ENCODE peak calls at places on chromosomes 2 and 18, in six cellular contexts. U, W, T, G, A and D are unnamed samples. For H3K4me1 and H3K27me3, the result is how much of the 10 kb centered on the place peaks cover.

GRCh38 chr2:219663116-219663762 is 35.8 kb downstream of the SLC4A3 start:
- DNase-seq in U (no peak), W (peak), T (no peak), G (no peak), A (no peak), D (no peak)

GRCh38 chr2:48482774-48483173 is 47.2 kb upstream of the STON1 start:
- DNase-seq in U (peak), W (no peak), T (no peak), G (no peak), A (no peak), D (no peak)

GRCh38 chr18:59379772-59380530 is 20.9 kb upstream of the LMAN1 start:
- DNase-seq in U (peak), W (no peak), T (no peak), G (no peak), A (peak), D (no peak)

GRCh38 chr2:92326-92725 is 46.0 kb upstream of the FAM110C start:
- DNase-seq in U (no peak), W (no peak), T (no peak), G (no peak), A (no peak), D (no peak)

GRCh38 chr18:71784777-71785176 is 759.4 kb downstream of the CBLN2 start:
- DNase-seq in U (no peak), W (no peak), T (no peak), G (no peak), A (no peak), D (peak)

GRCh38 chr18:74513149-74513882 is 17.2 kb downstream of the CNDP2 start:
- DNase-seq in U (no peak), W (peak), T (no peak), G (no peak), A (no peak), D (no peak)

GRCh38 chr18:48866028-48866733 is 84.6 kb downstream of the SMAD7 start:
- DNase-seq in U (peak), W (no peak), T (peak), G (no peak), A (peak), D (no peak)

GRCh38 chr2:207333599-207334308 is 168.0 kb upstream of the KLF7 start:
- DNase-seq in U (peak), W (no peak), T (peak), G (no peak), A (peak), D (no peak)

GRCh38 chr2:47193607-47194006 is 38.5 kb upstream of the STPG4 start:
- DNase-seq in U (no peak), W (no peak), T (peak), G (no peak), A (no peak), D (no peak)

GRCh38 chr2:2704380-2705093 is 373.5 kb upstream of the MYT1L start:
- DNase-seq in U (no peak), W (no peak), T (no peak), G (no peak), A (no peak), D (no peak)

GRCh38 chr2:197675711-197676188 is 363 bp upstream of the RFTN2 start:
- DNase-seq in U (peak), W (peak), T (peak), G (no peak), A (peak), D (no peak)

GRCh38 chr2:231664727-231665126 is 43.6 kb upstream of the PTMA start:
- DNase-seq in U (no peak), W (no peak), T (no peak), G (no peak), A (no peak), D (no peak)

GRCh38 chr2:62412347-62412742 is 93.7 kb downstream of the TMEM17 start:
- DNase-seq in U (no peak), W (no peak), T (no peak), G (no peak), A (peak), D (peak)

GRCh38 chr2:61647044-61647443 is 108.9 kb upstream of the XPO1 start:
- DNase-seq in U (no peak), W (no peak), T (no peak), G (no peak), A (peak), D (no peak)

GRCh38 chr2:86392873-86393272 is 48.3 kb upstream of the KDM3A start:
- DNase-seq in U (no peak), W (no peak), T (no peak), G (no peak), A (no peak), D (no peak)

GRCh38 chr2:81481242-81481993 is 1176.9 kb upstream of the LRRTM1 start:
- DNase-seq in U (no peak), W (peak), T (no peak), G (no peak), A (no peak), D (no peak)

GRCh38 chr2:197136452-197136851 is 174.1 kb downstream of the ANKRD44 start:
- DNase-seq in U (peak), W (no peak), T (peak), G (no peak), A (no peak), D (no peak)

GRCh38 chr2:18749912-18750526 is 160.7 kb upstream of the NT5C1B start:
- DNase-seq in U (peak), W (no peak), T (peak), G (peak), A (peak), D (peak)

GRCh38 chr18:22170421-22171262 is 1.3 kb downstream of the GATA6 start:
- DNase-seq in U (peak), W (peak), T (peak), G (no peak), A (peak), D (no peak)

GRCh38 chr18:44725300-44726096 is 44.8 kb downstream of the SETBP1 start:
- DNase-seq in U (peak), W (no peak), T (peak), G (no peak), A (peak), D (peak)

GRCh38 chr18:7447629-7448028 is 119.5 kb upstream of the PTPRM start:
- DNase-seq in U (no peak), W (no peak), T (no peak), G (no peak), A (no peak), D (no peak)

GRCh38 chr2:30809938-30810337 is 2.7 kb upstream of the CAPN13 start:
- DNase-seq in U (no peak), W (no peak), T (no peak), G (no peak), A (no peak), D (no peak)

GRCh38 chr2:30808695-30809094 is 1.4 kb upstream of the CAPN13 start:
- DNase-seq in U (no peak), W (no peak), T (no peak), G (no peak), A (no peak), D (no peak)

GRCh38 chr2:30802611-30803010 is 4.6 kb downstream of the CAPN13 start:
- DNase-seq in U (no peak), W (no peak), T (no peak), G (no peak), A (no peak), D (no peak)

GRCh38 chr2:30803281-30803680 is 4.0 kb downstream of the CAPN13 start:
- DNase-seq in U (no peak), W (no peak), T (no peak), G (no peak), A (no peak), D (no peak)

DNA sequence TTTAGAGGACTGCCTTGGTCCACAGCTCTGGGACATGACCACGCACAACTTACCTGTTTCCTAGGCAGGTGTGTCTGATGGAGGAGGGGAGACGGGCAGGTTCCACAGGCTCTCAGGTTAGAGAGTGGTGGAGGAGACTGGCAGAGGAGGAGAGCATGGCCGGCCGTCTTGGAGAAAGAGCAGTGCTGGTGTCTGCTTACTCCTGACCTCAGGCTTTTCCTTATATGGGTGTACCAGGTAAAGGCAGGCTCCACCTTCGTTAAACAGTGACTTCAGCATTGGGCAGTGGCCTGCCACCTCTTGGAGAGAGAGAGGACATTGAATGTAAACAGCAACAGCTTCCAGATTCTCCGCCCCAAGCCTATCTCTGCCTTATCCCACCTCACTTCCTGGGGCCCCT is at the start of gene CAPN13:
- DNase-seq in U (no peak), W (peak), T (no peak), G (peak), A (no peak), D (no peak)
- H3K9ac ChIP-seq in U (no peak), W (no peak), T (no peak), G (no peak), A (no peak), D (no peak)

DNA sequence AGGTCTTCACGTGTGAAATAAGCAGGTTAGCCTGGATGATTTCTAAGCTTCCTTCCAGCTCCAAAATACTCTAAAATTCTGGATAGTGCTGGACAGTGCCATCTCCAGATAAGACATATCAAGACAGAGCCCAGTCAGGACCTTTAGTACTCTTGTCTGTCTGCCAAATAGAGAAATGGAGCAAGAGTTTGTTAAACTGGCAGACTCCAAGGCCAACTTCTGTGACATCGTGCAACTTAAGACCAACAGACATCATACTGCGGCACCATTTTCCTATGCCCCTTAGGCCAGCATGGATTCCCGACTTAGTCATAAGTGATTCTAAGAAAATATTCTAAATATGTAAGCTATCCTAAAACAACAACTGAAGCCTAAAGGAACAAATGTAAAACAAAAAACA is 118.6 kb downstream of the RBMS1 start:
- DNase-seq in U (peak), W (no peak), T (peak), G (no peak), A (peak), D (no peak)
- H3K4me1 ChIP-seq in U (under half), W (under half), T (half or more), G (under half), A (under half), D (under half)

GRCh38 chr18:78975282-78975681 is 4.3 kb upstream of the SALL3 start:
- DNase-seq in U (no peak), W (no peak), T (no peak), G (no peak), A (no peak), D (no peak)
- H3K27me3 ChIP-seq in U (under half), W (half or more), T (half or more), G (half or more), A (half or more), D (under half)

DNA sequence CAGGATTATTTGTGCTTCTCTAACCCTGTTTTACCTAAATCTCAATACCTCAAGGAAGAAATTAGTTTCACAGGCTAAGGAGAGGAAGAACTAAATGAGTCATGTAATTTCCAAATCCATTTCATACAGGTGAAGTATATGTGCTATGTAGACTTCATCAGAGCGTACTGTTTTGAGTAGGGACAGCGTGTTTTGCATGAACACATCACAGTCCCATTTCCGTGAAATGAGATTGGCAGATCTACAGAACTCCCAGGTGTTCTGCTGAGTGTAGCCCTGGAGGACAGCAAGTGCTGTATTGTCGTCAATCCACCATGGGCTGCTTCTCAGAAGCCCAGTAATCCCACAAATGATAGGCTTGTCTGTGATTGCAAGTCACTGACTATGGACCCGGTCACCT is 97.7 kb downstream of the XRCC5 start:
- DNase-seq in U (no peak), W (no peak), T (no peak), G (no peak), A (no peak), D (no peak)
- H3K9ac ChIP-seq in U (no peak), W (no peak), T (no peak), G (no peak), A (no peak), D (no peak)

GRCh38 chr2:240571314-240571973 is 3.2 kb downstream of the RNPEPL1 start:
- DNase-seq in U (no peak), W (no peak), T (no peak), G (no peak), A (no peak), D (no peak)

GRCh38 chr2:240569523-240569997 is 1.3 kb downstream of the RNPEPL1 start:
- DNase-seq in U (no peak), W (no peak), T (no peak), G (no peak), A (no peak), D (peak)

GRCh38 chr2:240570531-240571313 is 2.4 kb downstream of the RNPEPL1 start:
- DNase-seq in U (no peak), W (no peak), T (no peak), G (no peak), A (no peak), D (no peak)

GRCh38 chr2:240568678-240569522 is 616 bp downstream of the RNPEPL1 start:
- DNase-seq in U (peak), W (no peak), T (peak), G (no peak), A (peak), D (peak)

GRCh38 chr2:240569998-240570530 is 1.8 kb downstream of the RNPEPL1 start:
- DNase-seq in U (no peak), W (no peak), T (no peak), G (no peak), A (no peak), D (no peak)
- H3K4me1 ChIP-seq in U (under half), W (under half), T (under half), G (under half), A (under half), D (under half)

GRCh38 chr2:238845583-238846480 is 2.1 kb upstream of the TWIST2 start:
- DNase-seq in U (no peak), W (no peak), T (no peak), G (no peak), A (no peak), D (no peak)
- H3K27me3 ChIP-seq in U (under half), W (half or more), T (under half), G (half or more), A (under half), D (under half)

GRCh38 chr2:221444106-221444505 is 128.0 kb downstream of the EPHA4 start:
- DNase-seq in U (peak), W (no peak), T (peak), G (no peak), A (peak), D (no peak)
- H3K9ac ChIP-seq in U (no peak), W (no peak), T (no peak), G (no peak), A (no peak), D (no peak)

GRCh38 chr18:28126768-28127167 is 50.2 kb downstream of the CDH2 start:
- DNase-seq in U (no peak), W (no peak), T (no peak), G (no peak), A (no peak), D (no peak)
- H3K4me1 ChIP-seq in U (under half), W (under half), T (under half), G (under half), A (under half), D (under half)

DNA sequence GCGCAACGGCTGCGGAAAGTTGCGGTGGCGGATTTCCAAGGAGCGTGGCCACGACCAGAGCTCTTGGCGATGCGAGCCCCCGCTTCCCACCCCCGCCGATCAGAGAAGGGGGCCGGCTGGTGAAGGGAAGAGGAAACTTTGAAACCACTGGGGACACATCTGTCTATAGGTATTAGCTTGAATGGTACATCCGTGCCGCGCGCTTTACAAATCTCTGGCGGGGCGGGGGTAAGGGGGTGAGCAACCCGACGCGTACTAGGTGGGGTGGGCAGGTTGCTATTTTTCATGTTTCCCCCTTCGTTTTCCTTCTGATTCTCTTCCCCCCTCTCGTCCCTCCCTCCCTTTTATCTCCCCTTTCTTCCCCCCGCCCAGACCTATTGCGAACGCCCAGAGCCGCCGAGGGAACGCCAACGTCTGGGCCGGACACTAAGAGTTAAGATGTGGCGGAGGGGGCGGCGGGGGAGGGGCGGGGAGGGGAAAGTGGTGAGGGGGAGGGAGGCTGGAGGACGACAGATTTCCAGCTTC is 452 bp upstream of the POU3F3 start:
- DNase-seq in U (no peak), W (no peak), T (no peak), G (no peak), A (no peak), D (no peak)
- H3K27me3 ChIP-seq in U (under half), W (half or more), T (under half), G (half or more), A (half or more), D (under half)